ENCODE peak calls at places on chromosomes 12 and 14, in ten cellular contexts. One of them, this sample, is unnamed.

GRCh38 chr12:104788848-104789271 is 169.2 kb downstream of the SLC41A2 start:
- DNase-seq in fibroblast of lung: no peak
- DNase-seq in HFF-Myc: no peak
- DNase-seq in MM.1S: no peak
- DNase-seq in right lobe of liver: no peak
- DNase-seq in pancreas: no peak
- DNase-seq in foreskin fibroblast: no peak
- DNase-seq in A673: no peak
- DNase-seq in astrocyte of the cerebellum: no peak
- DNase-seq in K562: no peak
- DNase-seq in this sample: no peak

GRCh38 chr12:80509781-80510556 is 65.9 kb downstream of the PTPRQ start:
- DNase-seq in HFF-Myc: peak
- DNase-seq in astrocyte of the cerebellum: peak
- DNase-seq in right lobe of liver: no peak
- DNase-seq in A673: peak
- DNase-seq in MM.1S: no peak
- DNase-seq in pancreas: no peak
- DNase-seq in foreskin fibroblast: peak
- DNase-seq in fibroblast of lung: peak
- DNase-seq in K562: no peak
- DNase-seq in this sample: no peak

GRCh38 chr14:104395276-104395675 is 184.3 kb upstream of the C14orf180 start:
- DNase-seq in foreskin fibroblast: no peak
- DNase-seq in pancreas: no peak
- DNase-seq in HFF-Myc: no peak
- DNase-seq in astrocyte of the cerebellum: no peak
- DNase-seq in fibroblast of lung: no peak
- DNase-seq in MM.1S: no peak
- DNase-seq in A673: no peak
- DNase-seq in right lobe of liver: no peak
- DNase-seq in K562: no peak
- DNase-seq in this sample: no peak

GRCh38 chr12:60920841-60921495 is 1325.1 kb downstream of the SLC16A7 start:
- DNase-seq in foreskin fibroblast: no peak
- DNase-seq in MM.1S: no peak
- DNase-seq in fibroblast of lung: no peak
- DNase-seq in right lobe of liver: no peak
- DNase-seq in K562: no peak
- DNase-seq in pancreas: no peak
- DNase-seq in astrocyte of the cerebellum: no peak
- DNase-seq in HFF-Myc: no peak
- DNase-seq in A673: no peak
- DNase-seq in this sample: no peak

GRCh38 chr14:70962935-70963334 is 55.7 kb downstream of the PCNX1 start:
- DNase-seq in right lobe of liver: no peak
- DNase-seq in astrocyte of the cerebellum: no peak
- DNase-seq in pancreas: no peak
- DNase-seq in foreskin fibroblast: no peak
- DNase-seq in MM.1S: no peak
- DNase-seq in K562: no peak
- DNase-seq in HFF-Myc: no peak
- DNase-seq in A673: no peak
- DNase-seq in fibroblast of lung: no peak
- DNase-seq in this sample: peak

GRCh38 chr14:74973003-74973614 is 17.7 kb upstream of the PGF start:
- DNase-seq in pancreas: no peak
- DNase-seq in A673: no peak
- DNase-seq in K562: no peak
- DNase-seq in foreskin fibroblast: no peak
- DNase-seq in fibroblast of lung: peak
- DNase-seq in right lobe of liver: no peak
- DNase-seq in astrocyte of the cerebellum: no peak
- DNase-seq in MM.1S: peak
- DNase-seq in HFF-Myc: no peak
- DNase-seq in this sample: peak

GRCh38 chr14:96674121-96674520 is 123.1 kb upstream of the VRK1 start:
- DNase-seq in right lobe of liver: no peak
- DNase-seq in astrocyte of the cerebellum: no peak
- DNase-seq in fibroblast of lung: no peak
- DNase-seq in MM.1S: no peak
- DNase-seq in A673: no peak
- DNase-seq in HFF-Myc: no peak
- DNase-seq in K562: no peak
- DNase-seq in foreskin fibroblast: no peak
- DNase-seq in pancreas: no peak
- DNase-seq in this sample: no peak

GRCh38 chr12:22048351-22049041 is 2.5 kb downstream of the CMAS start:
- DNase-seq in fibroblast of lung: no peak
- DNase-seq in astrocyte of the cerebellum: no peak
- DNase-seq in HFF-Myc: no peak
- DNase-seq in A673: no peak
- DNase-seq in K562: peak
- DNase-seq in pancreas: no peak
- DNase-seq in right lobe of liver: no peak
- DNase-seq in foreskin fibroblast: no peak
- DNase-seq in MM.1S: no peak
- DNase-seq in this sample: no peak

GRCh38 chr14:51726166-51726899 is 74.6 kb downstream of the FRMD6 start:
- DNase-seq in K562: no peak
- DNase-seq in HFF-Myc: no peak
- DNase-seq in fibroblast of lung: peak
- DNase-seq in foreskin fibroblast: peak
- DNase-seq in pancreas: no peak
- DNase-seq in right lobe of liver: no peak
- DNase-seq in MM.1S: no peak
- DNase-seq in astrocyte of the cerebellum: no peak
- DNase-seq in A673: no peak
- DNase-seq in this sample: no peak

DNA sequence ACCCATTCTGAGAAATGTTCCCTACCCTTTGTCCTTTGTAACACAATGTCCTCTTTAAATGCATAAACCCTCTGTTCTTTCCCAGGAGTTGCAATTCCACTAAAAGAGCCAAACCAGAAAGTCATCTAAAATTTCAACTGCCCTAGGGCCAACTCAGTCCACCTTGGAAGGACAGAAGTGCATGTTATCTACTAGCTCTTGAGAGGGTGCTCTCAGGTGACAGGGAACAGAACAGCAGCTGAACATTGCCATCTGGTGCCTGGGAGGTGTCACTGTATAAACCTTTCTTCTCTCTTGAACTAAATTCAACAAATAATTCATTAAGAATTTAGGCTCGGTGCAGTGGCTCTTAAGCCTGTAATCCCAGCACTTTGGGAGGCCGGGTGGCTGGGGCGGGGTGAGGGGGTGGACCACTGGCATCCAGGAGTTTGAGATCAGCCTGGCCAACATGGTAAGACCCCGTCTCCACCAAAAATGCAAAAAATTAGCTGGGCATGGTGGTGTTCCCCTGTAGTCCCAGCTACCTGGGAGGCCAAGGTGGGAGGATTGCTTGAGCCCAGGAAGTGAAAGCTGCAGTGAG is 10.3 kb upstream of the FERMT2 start:
- DNase-seq in A673: peak
- DNase-seq in MM.1S: peak
- DNase-seq in fibroblast of lung: peak
- DNase-seq in K562: peak
- DNase-seq in pancreas: peak
- DNase-seq in foreskin fibroblast: peak
- DNase-seq in astrocyte of the cerebellum: no peak
- DNase-seq in HFF-Myc: peak
- DNase-seq in right lobe of liver: peak
- DNase-seq in this sample: peak
- TF ChIP-seq CTCF in A673: peak
- TF ChIP-seq CTCF in MM.1S: peak
- TF ChIP-seq CTCF in fibroblast of lung: peak
- TF ChIP-seq CTCF in K562: peak
- TF ChIP-seq CTCF in pancreas: peak
- TF ChIP-seq CTCF in foreskin fibroblast: peak
- TF ChIP-seq CTCF in astrocyte of the cerebellum: peak
- TF ChIP-seq CTCF in HFF-Myc: peak
- TF ChIP-seq CTCF in right lobe of liver: peak
- TF ChIP-seq CTCF in this sample: peak

DNA sequence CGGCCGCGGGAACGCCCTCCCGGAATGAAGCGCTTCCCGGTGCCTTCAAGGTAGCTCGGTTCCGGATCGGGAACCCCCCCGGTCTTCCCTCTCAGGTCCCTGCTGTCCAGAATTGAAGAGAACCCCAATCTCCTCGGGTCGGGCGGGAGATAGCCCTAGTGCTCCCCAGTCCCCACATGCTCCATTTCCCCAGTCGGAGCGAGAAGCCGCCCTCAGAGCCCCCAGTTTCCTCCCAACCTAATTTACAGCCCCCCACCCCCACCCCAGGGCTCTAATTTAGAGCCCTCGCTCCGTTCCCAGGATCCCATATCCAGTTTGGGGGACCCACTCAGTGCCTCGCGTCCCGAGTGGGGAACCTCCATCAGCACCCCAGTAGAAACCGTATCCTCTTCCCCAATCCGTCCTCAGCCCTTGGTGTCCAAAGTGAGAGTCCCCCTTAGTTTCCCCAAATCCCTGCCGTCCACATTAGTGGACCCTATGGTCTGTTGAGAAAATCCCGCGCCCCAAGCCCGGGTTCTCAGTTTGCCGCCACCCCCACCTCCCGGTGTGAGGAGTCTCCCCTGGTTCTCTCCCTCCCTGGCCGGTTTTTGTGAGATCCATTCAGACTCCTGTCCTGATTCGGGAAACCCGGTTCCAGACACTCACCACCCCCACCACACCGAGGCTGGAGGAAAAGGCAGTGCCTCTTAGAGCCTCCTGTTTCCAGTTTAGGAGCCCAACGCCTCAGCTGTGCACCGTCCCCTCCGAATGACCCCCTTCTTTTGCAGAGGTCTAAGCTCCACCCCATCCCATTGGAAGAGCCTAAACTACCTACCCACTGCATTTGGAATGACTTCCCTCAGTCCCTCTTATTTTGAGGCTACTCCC is 745 bp upstream of the MSI1 start:
- DNase-seq in A673: no peak
- DNase-seq in K562: no peak
- DNase-seq in MM.1S: no peak
- DNase-seq in astrocyte of the cerebellum: no peak
- DNase-seq in fibroblast of lung: no peak
- DNase-seq in right lobe of liver: no peak
- DNase-seq in pancreas: no peak
- DNase-seq in HFF-Myc: no peak
- DNase-seq in foreskin fibroblast: no peak
- DNase-seq in this sample: no peak
- H3K4me3 ChIP-seq in A673: peak
- H3K4me3 ChIP-seq in K562: no peak
- H3K4me3 ChIP-seq in MM.1S: no peak
- H3K4me3 ChIP-seq in astrocyte of the cerebellum: peak
- H3K4me3 ChIP-seq in fibroblast of lung: no peak
- H3K4me3 ChIP-seq in right lobe of liver: no peak
- H3K4me3 ChIP-seq in pancreas: peak
- H3K4me3 ChIP-seq in HFF-Myc: peak
- H3K4me3 ChIP-seq in foreskin fibroblast: no peak
- H3K4me3 ChIP-seq in this sample: no peak

DNA sequence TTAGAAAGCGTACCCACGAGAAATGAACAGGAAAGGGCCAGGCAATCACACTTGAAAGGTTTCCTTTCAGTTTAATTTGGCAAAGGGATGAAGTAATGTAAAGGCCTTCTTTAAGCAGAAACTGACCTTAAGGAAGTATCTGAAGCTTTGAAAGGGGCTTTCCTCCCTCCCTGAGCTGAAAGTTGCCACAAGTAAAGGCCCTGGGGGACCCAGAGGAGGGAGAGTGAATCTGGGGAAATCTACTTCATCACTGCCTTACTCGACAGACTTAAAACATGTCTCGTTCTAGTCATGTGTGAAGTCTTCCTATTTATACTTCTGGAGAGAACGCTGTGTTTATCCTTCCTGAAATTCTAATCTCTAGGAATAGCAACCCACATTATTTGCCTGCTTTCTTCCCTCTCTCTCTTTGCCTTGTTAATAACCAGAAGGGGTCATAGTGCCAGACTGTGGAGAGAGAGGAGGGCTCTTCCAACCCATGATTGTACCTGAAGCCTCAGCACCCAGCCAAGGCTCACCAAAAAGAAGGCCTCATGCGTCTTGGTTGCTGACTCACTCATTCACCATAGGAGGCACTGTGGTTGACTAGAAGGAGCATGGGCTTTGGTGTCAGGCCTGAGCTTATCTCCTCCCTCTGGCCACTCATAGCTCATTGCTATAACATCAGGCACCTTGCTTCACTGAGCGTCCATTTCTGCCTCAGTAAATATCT is 10.2 kb upstream of the GPX2 start:
- DNase-seq in foreskin fibroblast: no peak
- DNase-seq in astrocyte of the cerebellum: no peak
- DNase-seq in K562: peak
- DNase-seq in pancreas: no peak
- DNase-seq in A673: peak
- DNase-seq in right lobe of liver: no peak
- DNase-seq in fibroblast of lung: no peak
- DNase-seq in MM.1S: no peak
- DNase-seq in HFF-Myc: no peak
- DNase-seq in this sample: peak
- TF ChIP-seq CTCF in foreskin fibroblast: no peak
- TF ChIP-seq CTCF in astrocyte of the cerebellum: peak
- TF ChIP-seq CTCF in K562: peak
- TF ChIP-seq CTCF in pancreas: no peak
- TF ChIP-seq CTCF in A673: no peak
- TF ChIP-seq CTCF in right lobe of liver: no peak
- TF ChIP-seq CTCF in fibroblast of lung: no peak
- TF ChIP-seq CTCF in MM.1S: no peak
- TF ChIP-seq CTCF in HFF-Myc: no peak
- TF ChIP-seq CTCF in this sample: peak

DNA sequence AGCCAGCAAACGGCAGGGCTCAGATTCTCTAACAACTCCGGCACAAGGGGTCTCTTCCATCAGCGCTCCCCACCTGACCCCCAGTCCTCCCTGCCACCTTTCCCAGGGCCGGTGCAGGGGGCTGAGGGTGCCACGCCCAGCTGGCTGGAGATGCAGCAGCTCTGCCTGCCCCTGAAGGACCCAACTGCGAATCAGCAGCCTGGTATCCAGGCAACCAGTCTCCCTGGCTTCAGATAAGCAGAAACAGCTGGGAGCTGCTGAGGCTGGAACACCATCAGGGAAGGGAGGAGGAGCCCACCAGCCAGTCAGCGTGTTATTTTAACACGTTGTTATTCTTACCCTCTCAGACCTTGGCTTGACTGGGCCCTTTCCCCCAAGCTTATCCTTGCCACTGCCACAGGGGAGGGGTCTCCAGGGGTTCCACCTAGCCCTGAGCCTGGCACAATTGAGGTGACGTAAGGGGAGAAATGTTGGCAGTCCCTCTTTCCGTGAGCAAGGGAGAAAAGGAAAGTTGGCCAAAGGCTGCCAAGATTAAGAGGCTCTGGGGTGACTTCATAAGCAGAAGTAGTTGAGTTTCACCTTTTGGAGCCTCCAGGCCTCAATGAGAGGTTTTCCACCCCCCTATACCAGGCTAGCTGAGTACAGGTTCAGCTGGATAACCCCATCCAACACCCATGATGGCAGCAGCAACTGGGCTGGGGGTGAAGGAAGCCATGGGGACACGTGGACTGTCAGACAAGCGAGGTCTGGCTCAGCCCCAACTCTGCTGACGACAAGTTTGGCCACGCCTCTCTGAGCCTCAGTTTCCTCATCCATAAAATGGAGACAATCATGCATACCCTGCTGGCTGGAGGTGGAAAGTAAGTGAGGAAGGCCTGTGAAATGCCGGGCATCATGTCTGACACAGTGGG is 91.1 kb downstream of the IRF2BPL start:
- DNase-seq in foreskin fibroblast: peak
- DNase-seq in astrocyte of the cerebellum: peak
- DNase-seq in HFF-Myc: no peak
- DNase-seq in A673: peak
- DNase-seq in pancreas: no peak
- DNase-seq in MM.1S: no peak
- DNase-seq in fibroblast of lung: peak
- DNase-seq in right lobe of liver: no peak
- DNase-seq in K562: peak
- DNase-seq in this sample: no peak
- H3K4me3 ChIP-seq in foreskin fibroblast: no peak
- H3K4me3 ChIP-seq in astrocyte of the cerebellum: no peak
- H3K4me3 ChIP-seq in HFF-Myc: no peak
- H3K4me3 ChIP-seq in A673: no peak
- H3K4me3 ChIP-seq in pancreas: no peak
- H3K4me3 ChIP-seq in MM.1S: no peak
- H3K4me3 ChIP-seq in fibroblast of lung: no peak
- H3K4me3 ChIP-seq in right lobe of liver: no peak
- H3K4me3 ChIP-seq in K562: no peak
- H3K4me3 ChIP-seq in this sample: no peak